ENCODE peak calls at places on chromosomes 11 and 22, in six cellular contexts. One of them, this sample, is unnamed.
A peak's percentile ranks its signal among the peaks of the same experiment; 100 is the strongest.

GRCh38 chr11:10657308-10658271 is 36.0 kb downstream of the IRAG1 start:
- DNase-seq in GM12878: peak; percentile 57
- DNase-seq in stomach: no peak
- DNase-seq in brain microvascular endothelial cell: peak; percentile 78
- DNase-seq in fibroblast of lung: peak; percentile 75
- DNase-seq in left ventricle myocardium inferior: no peak
- DNase-seq in this sample: no peak

GRCh38 chr22:48886604-48887393 is 940.9 kb downstream of the BRD1 start:
- DNase-seq in GM12878: no peak
- DNase-seq in stomach: no peak
- DNase-seq in brain microvascular endothelial cell: no peak
- DNase-seq in fibroblast of lung: no peak
- DNase-seq in left ventricle myocardium inferior: peak; percentile 11
- DNase-seq in this sample: peak; percentile 30

GRCh38 chr22:39284142-39284980 is 35.1 kb downstream of the RPL3 start:
- DNase-seq in GM12878: no peak
- DNase-seq in stomach: no peak
- DNase-seq in brain microvascular endothelial cell: no peak
- DNase-seq in fibroblast of lung: no peak
- DNase-seq in left ventricle myocardium inferior: no peak
- DNase-seq in this sample: no peak

GRCh38 chr11:2714463-2714800 is 14.6 kb upstream of the KCNQ1OT1 start:
- DNase-seq in GM12878: no peak
- DNase-seq in stomach: no peak
- DNase-seq in brain microvascular endothelial cell: no peak
- DNase-seq in fibroblast of lung: no peak
- DNase-seq in left ventricle myocardium inferior: no peak
- DNase-seq in this sample: peak; percentile 5

GRCh38 chr11:25065711-25066110 is 568.9 kb downstream of the LUZP2 start:
- DNase-seq in GM12878: no peak
- DNase-seq in stomach: no peak
- DNase-seq in brain microvascular endothelial cell: no peak
- DNase-seq in fibroblast of lung: peak; percentile 43
- DNase-seq in left ventricle myocardium inferior: no peak
- DNase-seq in this sample: no peak

GRCh38 chr11:95877288-95877687 is 46.6 kb downstream of the MTMR2 start:
- DNase-seq in GM12878: no peak
- DNase-seq in stomach: no peak
- DNase-seq in brain microvascular endothelial cell: peak; percentile 94
- DNase-seq in fibroblast of lung: peak; percentile 100
- DNase-seq in left ventricle myocardium inferior: no peak
- DNase-seq in this sample: no peak

GRCh38 chr22:46003271-46004091 is 26.5 kb upstream of the WNT7B start:
- DNase-seq in GM12878: no peak
- DNase-seq in stomach: no peak
- DNase-seq in brain microvascular endothelial cell: no peak
- DNase-seq in fibroblast of lung: no peak
- DNase-seq in left ventricle myocardium inferior: peak; percentile 14
- DNase-seq in this sample: peak; percentile 58

GRCh38 chr22:20530368-20531153 is 23.2 kb downstream of the MED15 start:
- DNase-seq in GM12878: no peak
- DNase-seq in stomach: no peak
- DNase-seq in brain microvascular endothelial cell: peak; percentile 82
- DNase-seq in fibroblast of lung: peak; percentile 60
- DNase-seq in left ventricle myocardium inferior: no peak
- DNase-seq in this sample: peak; percentile 71

GRCh38 chr22:35561796-35562526 is 21.3 kb downstream of the RASD2 start:
- DNase-seq in GM12878: no peak
- DNase-seq in stomach: no peak
- DNase-seq in brain microvascular endothelial cell: peak; percentile 80
- DNase-seq in fibroblast of lung: peak; percentile 47
- DNase-seq in left ventricle myocardium inferior: no peak
- DNase-seq in this sample: no peak

GRCh38 chr11:44380009-44380313 is 70.0 kb upstream of the ALX4 start:
- DNase-seq in GM12878: no peak
- DNase-seq in stomach: no peak
- DNase-seq in brain microvascular endothelial cell: no peak
- DNase-seq in fibroblast of lung: no peak
- DNase-seq in left ventricle myocardium inferior: no peak
- DNase-seq in this sample: no peak

GRCh38 chr11:63670077-63670737 is 969 bp downstream of the ATL3 start:
- DNase-seq in GM12878: no peak
- DNase-seq in stomach: no peak
- DNase-seq in brain microvascular endothelial cell: no peak
- DNase-seq in fibroblast of lung: peak; percentile 71
- DNase-seq in left ventricle myocardium inferior: no peak
- DNase-seq in this sample: no peak

GRCh38 chr11:11701070-11701469 is 79.3 kb upstream of the GALNT18 start:
- DNase-seq in GM12878: no peak
- DNase-seq in stomach: no peak
- DNase-seq in brain microvascular endothelial cell: peak; percentile 28
- DNase-seq in fibroblast of lung: peak; percentile 3
- DNase-seq in left ventricle myocardium inferior: no peak
- DNase-seq in this sample: no peak

GRCh38 chr11:36840378-36840777 is 242.3 kb upstream of the RAG2 start:
- DNase-seq in GM12878: no peak
- DNase-seq in stomach: no peak
- DNase-seq in brain microvascular endothelial cell: no peak
- DNase-seq in fibroblast of lung: no peak
- DNase-seq in left ventricle myocardium inferior: no peak
- DNase-seq in this sample: no peak

GRCh38 chr11:86551693-86552092 is 120.7 kb downstream of the ME3 start:
- DNase-seq in GM12878: no peak
- DNase-seq in stomach: no peak
- DNase-seq in brain microvascular endothelial cell: no peak
- DNase-seq in fibroblast of lung: no peak
- DNase-seq in left ventricle myocardium inferior: no peak
- DNase-seq in this sample: no peak

GRCh38 chr11:114219559-114220349 is 76.4 kb upstream of the NNMT start:
- DNase-seq in GM12878: no peak
- DNase-seq in stomach: no peak
- DNase-seq in brain microvascular endothelial cell: peak; percentile 34
- DNase-seq in fibroblast of lung: peak; percentile 95
- DNase-seq in left ventricle myocardium inferior: no peak
- DNase-seq in this sample: no peak

GRCh38 chr11:121435796-121436511 is 16.2 kb upstream of the SORL1 start:
- DNase-seq in GM12878: no peak
- DNase-seq in stomach: no peak
- DNase-seq in brain microvascular endothelial cell: no peak
- DNase-seq in fibroblast of lung: no peak
- DNase-seq in left ventricle myocardium inferior: no peak
- DNase-seq in this sample: no peak

GRCh38 chr22:47294222-47294532 is 531.7 kb downstream of the TBC1D22A start:
- DNase-seq in GM12878: no peak
- DNase-seq in stomach: peak; percentile 25
- DNase-seq in brain microvascular endothelial cell: peak; percentile 3
- DNase-seq in fibroblast of lung: peak; percentile 96
- DNase-seq in left ventricle myocardium inferior: no peak
- DNase-seq in this sample: peak; percentile 57

GRCh38 chr22:40237241-40237640 is 59.5 kb downstream of the TNRC6B start:
- DNase-seq in GM12878: peak; percentile 41
- DNase-seq in stomach: no peak
- DNase-seq in brain microvascular endothelial cell: no peak
- DNase-seq in fibroblast of lung: no peak
- DNase-seq in left ventricle myocardium inferior: no peak
- DNase-seq in this sample: no peak

GRCh38 chr11:111655924-111656323 is 53.7 kb downstream of the SIK2 start:
- DNase-seq in GM12878: no peak
- DNase-seq in stomach: no peak
- DNase-seq in brain microvascular endothelial cell: no peak
- DNase-seq in fibroblast of lung: no peak
- DNase-seq in left ventricle myocardium inferior: no peak
- DNase-seq in this sample: no peak

GRCh38 chr11:35823742-35824298 is 120.0 kb upstream of the LDLRAD3 start:
- DNase-seq in GM12878: no peak
- DNase-seq in stomach: no peak
- DNase-seq in brain microvascular endothelial cell: no peak
- DNase-seq in fibroblast of lung: no peak
- DNase-seq in left ventricle myocardium inferior: no peak
- DNase-seq in this sample: no peak

GRCh38 chr22:50018608-50019291 is 6.2 kb upstream of the IL17REL start:
- DNase-seq in GM12878: no peak
- DNase-seq in stomach: no peak
- DNase-seq in brain microvascular endothelial cell: no peak
- DNase-seq in fibroblast of lung: no peak
- DNase-seq in left ventricle myocardium inferior: no peak
- DNase-seq in this sample: no peak

GRCh38 chr11:44030276-44030932 is 17.4 kb upstream of the ACCSL start:
- DNase-seq in GM12878: no peak
- DNase-seq in stomach: no peak
- DNase-seq in brain microvascular endothelial cell: peak; percentile 72
- DNase-seq in fibroblast of lung: peak; percentile 50
- DNase-seq in left ventricle myocardium inferior: peak; percentile 44
- DNase-seq in this sample: no peak

GRCh38 chr11:69867076-69868002 is 48.1 kb upstream of the FGF3 start:
- DNase-seq in GM12878: no peak
- DNase-seq in stomach: no peak
- DNase-seq in brain microvascular endothelial cell: peak; percentile 51
- DNase-seq in fibroblast of lung: peak; percentile 63
- DNase-seq in left ventricle myocardium inferior: no peak
- DNase-seq in this sample: peak; percentile 40

GRCh38 chr11:132999519-132999918 is 532.8 kb downstream of the OPCML start:
- DNase-seq in GM12878: no peak
- DNase-seq in stomach: no peak
- DNase-seq in brain microvascular endothelial cell: no peak
- DNase-seq in fibroblast of lung: no peak
- DNase-seq in left ventricle myocardium inferior: no peak
- DNase-seq in this sample: no peak

GRCh38 chr11:124586247-124586860 is 16.6 kb downstream of the OR8A1 start:
- DNase-seq in GM12878: no peak
- DNase-seq in stomach: peak; percentile 55
- DNase-seq in brain microvascular endothelial cell: peak; percentile 68
- DNase-seq in fibroblast of lung: peak; percentile 72
- DNase-seq in left ventricle myocardium inferior: peak; percentile 45
- DNase-seq in this sample: peak; percentile 64

GRCh38 chr11:114273890-114274635 is 22.1 kb upstream of the NNMT start:
- DNase-seq in GM12878: no peak
- DNase-seq in stomach: no peak
- DNase-seq in brain microvascular endothelial cell: no peak
- DNase-seq in fibroblast of lung: no peak
- DNase-seq in left ventricle myocardium inferior: no peak
- DNase-seq in this sample: no peak

GRCh38 chr11:111612211-111612610 is 10.0 kb downstream of the SIK2 start:
- DNase-seq in GM12878: no peak
- DNase-seq in stomach: no peak
- DNase-seq in brain microvascular endothelial cell: no peak
- DNase-seq in fibroblast of lung: peak; percentile 87
- DNase-seq in left ventricle myocardium inferior: no peak
- DNase-seq in this sample: no peak

GRCh38 chr11:10481567-10482349 is 26.7 kb downstream of the AMPD3 start:
- DNase-seq in GM12878: no peak
- DNase-seq in stomach: no peak
- DNase-seq in brain microvascular endothelial cell: no peak
- DNase-seq in fibroblast of lung: peak; percentile 12
- DNase-seq in left ventricle myocardium inferior: no peak
- DNase-seq in this sample: no peak

GRCh38 chr11:77062924-77063323 is 3.8 kb upstream of the CAPN5 start:
- DNase-seq in GM12878: no peak
- DNase-seq in stomach: no peak
- DNase-seq in brain microvascular endothelial cell: no peak
- DNase-seq in fibroblast of lung: no peak
- DNase-seq in left ventricle myocardium inferior: no peak
- DNase-seq in this sample: no peak

GRCh38 chr22:17443413-17444203 is 74.3 kb downstream of the CECR2 start:
- DNase-seq in GM12878: no peak
- DNase-seq in stomach: no peak
- DNase-seq in brain microvascular endothelial cell: no peak
- DNase-seq in fibroblast of lung: no peak
- DNase-seq in left ventricle myocardium inferior: no peak
- DNase-seq in this sample: peak; percentile 30

GRCh38 chr11:65493367-65494176 is 5.3 kb upstream of the MALAT1 start:
- DNase-seq in GM12878: no peak
- DNase-seq in stomach: peak; percentile 88
- DNase-seq in brain microvascular endothelial cell: peak; percentile 96
- DNase-seq in fibroblast of lung: peak; percentile 88
- DNase-seq in left ventricle myocardium inferior: peak; percentile 65
- DNase-seq in this sample: peak; percentile 92
- H3K4me3 ChIP-seq in GM12878: peak overlapping the region; percentile 61
- H3K4me3 ChIP-seq in stomach: no peak overlapping the region
- H3K4me3 ChIP-seq in brain microvascular endothelial cell: no peak overlapping the region
- H3K4me3 ChIP-seq in fibroblast of lung: peak overlapping the region; percentile 12
- H3K4me3 ChIP-seq in left ventricle myocardium inferior: peak overlapping the region; percentile 35
- H3K4me3 ChIP-seq in this sample: peak overlapping the region; percentile 42

DNA sequence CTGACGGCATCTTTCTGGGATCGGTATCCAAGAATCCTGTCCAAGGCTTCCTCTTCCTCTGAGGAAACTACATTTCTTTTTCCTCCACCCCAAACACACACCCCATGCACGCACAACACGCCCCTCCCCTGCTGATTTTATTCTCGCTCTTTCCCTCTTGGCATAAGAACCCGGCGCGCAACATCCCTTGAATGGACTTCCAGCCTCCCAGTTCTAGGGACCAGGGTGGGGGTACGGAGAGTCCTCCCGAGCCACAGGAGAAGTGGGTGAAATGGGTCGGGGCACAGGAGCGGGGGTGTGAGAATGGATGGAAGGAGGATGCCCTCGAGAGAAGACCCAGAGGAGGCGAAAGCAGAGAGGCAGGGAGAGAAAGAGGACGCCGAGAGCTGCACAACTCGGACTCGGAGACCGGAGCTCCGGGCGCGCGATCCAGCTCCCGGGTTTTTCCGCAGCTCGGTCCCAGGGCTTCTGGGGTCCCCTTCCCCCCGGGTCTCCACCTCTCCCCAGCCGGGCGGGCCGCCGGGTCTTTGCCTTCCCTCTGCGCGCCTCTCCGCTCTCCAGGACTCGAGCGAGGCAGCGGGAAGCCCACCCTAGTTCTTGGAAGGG is 1.4 kb upstream of the LARGE1 start:
- DNase-seq in GM12878: no peak
- DNase-seq in stomach: peak; percentile 64
- DNase-seq in brain microvascular endothelial cell: peak; percentile 44
- DNase-seq in fibroblast of lung: peak; percentile 61
- DNase-seq in left ventricle myocardium inferior: peak; percentile 68
- DNase-seq in this sample: peak; percentile 63
- H3K27ac ChIP-seq in GM12878: no peak overlapping the region
- H3K27ac ChIP-seq in stomach: peak overlapping the region; percentile 91
- H3K27ac ChIP-seq in brain microvascular endothelial cell: no peak overlapping the region
- H3K27ac ChIP-seq in fibroblast of lung: peak overlapping the region; percentile 40
- H3K27ac ChIP-seq in left ventricle myocardium inferior: peak overlapping the region; percentile 92
- H3K27ac ChIP-seq in this sample: peak overlapping the region; percentile 54

GRCh38 chr11:37858398-37858797 is 1260.4 kb upstream of the RAG2 start:
- DNase-seq in GM12878: no peak
- DNase-seq in stomach: no peak
- DNase-seq in brain microvascular endothelial cell: no peak
- DNase-seq in fibroblast of lung: no peak
- DNase-seq in left ventricle myocardium inferior: no peak
- DNase-seq in this sample: no peak
- TF ChIP-seq CTCF in GM12878: peak; percentile 6
- TF ChIP-seq CTCF in stomach: no peak
- TF ChIP-seq CTCF in brain microvascular endothelial cell: peak; percentile 8
- TF ChIP-seq CTCF in fibroblast of lung: no peak
- TF ChIP-seq CTCF in left ventricle myocardium inferior: no peak
- TF ChIP-seq CTCF in this sample: no peak

GRCh38 chr11:62402226-62402625 is 16.6 kb upstream of the SCGB1A1 start:
- DNase-seq in GM12878: no peak
- DNase-seq in stomach: peak; percentile 29
- DNase-seq in brain microvascular endothelial cell: no peak
- DNase-seq in fibroblast of lung: no peak
- DNase-seq in left ventricle myocardium inferior: peak; percentile 63
- DNase-seq in this sample: peak; percentile 81
- H3K4me3 ChIP-seq in GM12878: no peak overlapping the region
- H3K4me3 ChIP-seq in stomach: no peak overlapping the region
- H3K4me3 ChIP-seq in brain microvascular endothelial cell: no peak overlapping the region
- H3K4me3 ChIP-seq in fibroblast of lung: no peak overlapping the region
- H3K4me3 ChIP-seq in left ventricle myocardium inferior: peak overlapping the region; percentile 14
- H3K4me3 ChIP-seq in this sample: no peak overlapping the region

This sample was measured in psoas muscle.